ENCODE peak calls at places on chromosomes 11 and 22, in seven cellular contexts. F is foreskin fibroblast, K is A673, I is fibroblast of lung, P is HFF-Myc, H is Peyer's patch, B is pancreas. J is an unnamed sample.

GRCh38 chr11:112085822-112086421 is 634 bp downstream of the TIMM8B start:
- DNase-seq in F (peak), K (peak), I (peak), P (no peak), H (peak), B (no peak), J (no peak)

GRCh38 chr11:32006799-32007388 is 84.0 kb upstream of the RCN1 start:
- DNase-seq in F (peak), K (peak), I (peak), P (peak), H (no peak), B (no peak), J (peak)

GRCh38 chr11:90476442-90477007 is 253.7 kb upstream of the CHORDC1 start:
- DNase-seq in F (peak), K (peak), I (peak), P (no peak), H (no peak), B (no peak), J (no peak)

GRCh38 chr11:32451808-32452207 is 16.5 kb upstream of the WT1 start:
- DNase-seq in F (no peak), K (no peak), I (no peak), P (no peak), H (no peak), B (no peak), J (no peak)

GRCh38 chr11:11309906-11310305 is 43.1 kb downstream of the CSNK2A3 start:
- DNase-seq in F (no peak), K (no peak), I (no peak), P (no peak), H (no peak), B (no peak), J (no peak)

GRCh38 chr11:90639687-90640086 is 416.8 kb upstream of the CHORDC1 start:
- DNase-seq in F (no peak), K (peak), I (peak), P (no peak), H (no peak), B (no peak), J (no peak)

GRCh38 chr11:12397953-12398352 is 20.6 kb downstream of the PARVA start:
- DNase-seq in F (peak), K (peak), I (peak), P (peak), H (no peak), B (no peak), J (peak)

GRCh38 chr11:72378704-72379383 is 55.5 kb downstream of the CLPB start:
- DNase-seq in F (peak), K (no peak), I (peak), P (no peak), H (no peak), B (no peak), J (no peak)

GRCh38 chr11:30567644-30568043 is 18.5 kb downstream of the MPPED2 start:
- DNase-seq in F (no peak), K (peak), I (no peak), P (no peak), H (no peak), B (no peak), J (no peak)

GRCh38 chr22:37259540-37260029 is 15.5 kb upstream of the RAC2 start:
- DNase-seq in F (peak), K (peak), I (peak), P (no peak), H (no peak), B (no peak), J (no peak)

GRCh38 chr11:105719073-105719846 is 109.4 kb downstream of the GRIA4 start:
- DNase-seq in F (peak), K (peak), I (peak), P (peak), H (no peak), B (no peak), J (peak)

GRCh38 chr11:108733479-108734116 is 68.7 kb downstream of the DDX10 start:
- DNase-seq in F (peak), K (peak), I (peak), P (peak), H (no peak), B (no peak), J (no peak)

DNA sequence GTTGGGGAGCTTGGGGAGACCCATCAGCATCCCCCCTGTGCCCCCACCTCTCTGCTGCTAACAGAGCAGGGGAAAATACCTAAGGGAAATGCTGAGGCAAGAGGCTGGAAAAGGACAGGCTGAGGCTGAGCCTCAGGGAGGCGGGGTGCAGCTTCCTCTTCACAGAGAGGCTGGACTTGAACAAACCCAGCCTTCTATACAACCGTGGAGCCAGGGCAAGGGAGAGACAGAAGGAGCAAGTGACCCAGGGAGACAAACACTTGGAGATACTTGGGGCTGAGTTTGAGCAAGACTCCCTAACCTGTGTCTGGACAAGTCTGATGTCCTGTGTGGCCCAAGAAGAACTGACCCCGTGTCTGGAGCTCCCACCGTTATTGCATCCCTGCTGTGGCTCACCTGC is at the start of gene SLCO2B1:
- DNase-seq in F (no peak), K (no peak), I (no peak), P (no peak), H (no peak), B (no peak), J (no peak)
- H3K4me3 ChIP-seq in F (no peak), K (no peak), I (no peak), P (no peak), H (peak), B (no peak), J (no peak)

GRCh38 chr11:8265681-8266241 is 2.1 kb upstream of the LMO1 start:
- DNase-seq in F (no peak), K (no peak), I (no peak), P (no peak), H (no peak), B (peak), J (no peak)
- TF ChIP-seq CTCF in F (peak), K (no peak), I (peak), P (no peak), H (no peak), B (no peak), J (no peak)

GRCh38 chr11:63910605-63911195 is 6.3 kb downstream of the RCOR2 start:
- DNase-seq in F (no peak), K (no peak), I (no peak), P (no peak), H (no peak), B (no peak), J (no peak)
- H3K4me3 ChIP-seq in F (no peak), K (no peak), I (no peak), P (no peak), H (no peak), B (no peak), J (no peak)

GRCh38 chr11:45096636-45097035 is 49.8 kb upstream of the PRDM11 start:
- DNase-seq in F (no peak), K (no peak), I (no peak), P (no peak), H (no peak), B (no peak), J (no peak)
- TF ChIP-seq CTCF in F (no peak), K (no peak), I (no peak), P (no peak), H (no peak), B (no peak), J (no peak)

GRCh38 chr11:92681606-92682005 is 287.8 kb upstream of the MTNR1B start:
- DNase-seq in F (no peak), K (no peak), I (no peak), P (no peak), H (no peak), B (no peak), J (no peak)
- H3K4me3 ChIP-seq in F (no peak), K (no peak), I (no peak), P (no peak), H (no peak), B (no peak), J (no peak)

DNA sequence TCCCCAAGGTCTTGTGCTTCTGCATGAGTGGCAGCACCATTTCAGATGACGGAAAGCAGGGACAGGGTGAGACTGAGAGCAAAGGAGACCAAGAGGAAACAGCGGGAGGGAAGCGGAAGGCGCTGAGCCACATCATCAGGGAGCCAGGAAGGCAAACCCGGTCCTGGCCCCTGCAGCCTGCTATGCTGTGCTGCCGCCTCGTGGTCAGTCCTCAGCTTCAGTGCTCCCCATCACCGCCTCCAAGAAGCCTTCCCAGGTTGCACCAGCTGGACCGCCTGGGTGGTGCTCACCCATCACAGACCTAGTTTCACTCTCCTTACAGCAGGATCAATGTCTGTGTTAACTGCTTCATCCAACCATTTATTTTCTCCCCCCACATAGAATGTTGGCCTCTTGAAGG is 73.0 kb upstream of the PHF21B start:
- DNase-seq in F (peak), K (no peak), I (no peak), P (no peak), H (no peak), B (no peak), J (no peak)
- TF ChIP-seq CTCF in F (peak), K (peak), I (no peak), P (peak), H (no peak), B (no peak), J (peak)

GRCh38 chr22:38927033-38927789 is 30.2 kb upstream of the APOBEC3A start:
- DNase-seq in F (peak), K (peak), I (peak), P (no peak), H (peak), B (peak), J (no peak)

GRCh38 chr22:38923463-38924196 is 33.8 kb upstream of the APOBEC3A start:
- DNase-seq in F (peak), K (peak), I (peak), P (peak), H (no peak), B (no peak), J (peak)

GRCh38 chr22:38921801-38922200 is 35.6 kb upstream of the APOBEC3A start:
- DNase-seq in F (no peak), K (no peak), I (no peak), P (no peak), H (no peak), B (no peak), J (no peak)

GRCh38 chr22:38925571-38926041 is 31.8 kb upstream of the APOBEC3A start:
- DNase-seq in F (peak), K (no peak), I (peak), P (no peak), H (no peak), B (no peak), J (no peak)

GRCh38 chr22:38924197-38924952 is 33.0 kb upstream of the APOBEC3A start:
- DNase-seq in F (peak), K (peak), I (peak), P (peak), H (no peak), B (peak), J (peak)
- H3K4me3 ChIP-seq in F (peak), K (peak), I (peak), P (peak), H (no peak), B (no peak), J (peak)

J was measured in AG04449.